ENCODE peak calls at places on chromosomes 4 and X, in five cellular contexts. One of them, this sample, is unnamed.

GRCh38 chr4:150942539-150942938 is 72.5 kb downstream of the LRBA start:
- ATAC-seq in T-cell: no peak
- ATAC-seq in left colon: no peak
- ATAC-seq in activated T-cell treated with anti-CD3 and anti-CD28 coated beads, Interleukin-2, amount 50 U/mL, for 4 hours: peak
- ATAC-seq in pancreas: no peak
- ATAC-seq in this sample: peak

GRCh38 chrX:63747331-63747730 is 37.7 kb downstream of the ARHGEF9 start:
- ATAC-seq in pancreas: peak
- ATAC-seq in T-cell: no peak
- ATAC-seq in left colon: no peak
- ATAC-seq in activated T-cell treated with anti-CD3 and anti-CD28 coated beads, Interleukin-2, amount 50 U/mL, for 4 hours: no peak
- ATAC-seq in this sample: no peak

GRCh38 chrX:68307767-68308166 is 125.5 kb downstream of the OPHN1 start:
- ATAC-seq in T-cell: no peak
- ATAC-seq in activated T-cell treated with anti-CD3 and anti-CD28 coated beads, Interleukin-2, amount 50 U/mL, for 4 hours: no peak
- ATAC-seq in left colon: no peak
- ATAC-seq in pancreas: no peak
- ATAC-seq in this sample: no peak

GRCh38 chrX:52995974-52996304 is 37.6 kb upstream of the FAM156A start:
- ATAC-seq in T-cell: no peak
- ATAC-seq in left colon: no peak
- ATAC-seq in activated T-cell treated with anti-CD3 and anti-CD28 coated beads, Interleukin-2, amount 50 U/mL, for 4 hours: no peak
- ATAC-seq in pancreas: no peak
- ATAC-seq in this sample: no peak

GRCh38 chr4:184100297-184100885 is 117.3 kb downstream of the ENPP6 start:
- ATAC-seq in T-cell: peak
- ATAC-seq in activated T-cell treated with anti-CD3 and anti-CD28 coated beads, Interleukin-2, amount 50 U/mL, for 4 hours: peak
- ATAC-seq in left colon: peak
- ATAC-seq in pancreas: peak
- ATAC-seq in this sample: no peak

GRCh38 chr4:54929459-54929858 is 195.9 kb downstream of the KDR start:
- ATAC-seq in T-cell: no peak
- ATAC-seq in left colon: no peak
- ATAC-seq in pancreas: no peak
- ATAC-seq in activated T-cell treated with anti-CD3 and anti-CD28 coated beads, Interleukin-2, amount 50 U/mL, for 4 hours: no peak
- ATAC-seq in this sample: no peak

GRCh38 chrX:110044531-110045249 is 41.8 kb downstream of the TMEM164 start:
- ATAC-seq in activated T-cell treated with anti-CD3 and anti-CD28 coated beads, Interleukin-2, amount 50 U/mL, for 4 hours: no peak
- ATAC-seq in T-cell: no peak
- ATAC-seq in left colon: no peak
- ATAC-seq in pancreas: no peak
- ATAC-seq in this sample: no peak

GRCh38 chrX:139924069-139924695 is 8.7 kb downstream of the ATP11C start:
- ATAC-seq in left colon: peak
- ATAC-seq in T-cell: no peak
- ATAC-seq in activated T-cell treated with anti-CD3 and anti-CD28 coated beads, Interleukin-2, amount 50 U/mL, for 4 hours: no peak
- ATAC-seq in pancreas: no peak
- ATAC-seq in this sample: no peak

GRCh38 chr4:100977746-100978397 is 369.5 kb downstream of the PPP3CA start:
- ATAC-seq in T-cell: no peak
- ATAC-seq in left colon: no peak
- ATAC-seq in activated T-cell treated with anti-CD3 and anti-CD28 coated beads, Interleukin-2, amount 50 U/mL, for 4 hours: no peak
- ATAC-seq in pancreas: peak
- ATAC-seq in this sample: no peak

GRCh38 chr4:38327174-38327573 is 336.8 kb upstream of the KLF3 start:
- ATAC-seq in T-cell: no peak
- ATAC-seq in left colon: no peak
- ATAC-seq in pancreas: no peak
- ATAC-seq in activated T-cell treated with anti-CD3 and anti-CD28 coated beads, Interleukin-2, amount 50 U/mL, for 4 hours: no peak
- ATAC-seq in this sample: no peak

GRCh38 chr4:145716200-145716599 is 36.3 kb downstream of the C4orf51 start:
- ATAC-seq in T-cell: no peak
- ATAC-seq in pancreas: no peak
- ATAC-seq in left colon: no peak
- ATAC-seq in activated T-cell treated with anti-CD3 and anti-CD28 coated beads, Interleukin-2, amount 50 U/mL, for 4 hours: no peak
- ATAC-seq in this sample: no peak

GRCh38 chr4:95216636-95217035 is 332.1 kb downstream of the UNC5C start:
- ATAC-seq in pancreas: no peak
- ATAC-seq in T-cell: no peak
- ATAC-seq in activated T-cell treated with anti-CD3 and anti-CD28 coated beads, Interleukin-2, amount 50 U/mL, for 4 hours: no peak
- ATAC-seq in left colon: no peak
- ATAC-seq in this sample: no peak

GRCh38 chrX:155314260-155314659 is 20.2 kb downstream of the CLIC2 start:
- ATAC-seq in activated T-cell treated with anti-CD3 and anti-CD28 coated beads, Interleukin-2, amount 50 U/mL, for 4 hours: no peak
- ATAC-seq in T-cell: no peak
- ATAC-seq in left colon: no peak
- ATAC-seq in pancreas: no peak
- ATAC-seq in this sample: no peak

GRCh38 chr4:165177725-165178666 is 29.4 kb upstream of the KLHL2 start:
- ATAC-seq in pancreas: no peak
- ATAC-seq in T-cell: no peak
- ATAC-seq in activated T-cell treated with anti-CD3 and anti-CD28 coated beads, Interleukin-2, amount 50 U/mL, for 4 hours: no peak
- ATAC-seq in left colon: no peak
- ATAC-seq in this sample: no peak

GRCh38 chr4:1523506-1523905 is 117.3 kb upstream of the NKX1-1 start:
- ATAC-seq in activated T-cell treated with anti-CD3 and anti-CD28 coated beads, Interleukin-2, amount 50 U/mL, for 4 hours: no peak
- ATAC-seq in T-cell: no peak
- ATAC-seq in left colon: no peak
- ATAC-seq in pancreas: no peak
- ATAC-seq in this sample: no peak

GRCh38 chr4:106369456-106370060 is 980 bp upstream of the GIMD1 start:
- ATAC-seq in T-cell: peak
- ATAC-seq in activated T-cell treated with anti-CD3 and anti-CD28 coated beads, Interleukin-2, amount 50 U/mL, for 4 hours: no peak
- ATAC-seq in pancreas: peak
- ATAC-seq in left colon: peak
- ATAC-seq in this sample: no peak

This sample was measured in activated CD4-positive, CD25-positive, alpha-beta regulatory T cell treated with anti-CD3 and anti-CD28 coated beads, Interleukin-2, amount 50 U/mL, for 24 hours.